ENCODE peak calls at places on chromosomes 2 and 18, in five cellular contexts. F is cardiac muscle cell; H is stimulated activated naive CD8-positive, alpha-beta T cell treated with anti-CD3 and anti-CD28 coated beads, Interleukin-15, amount 100 ng/mL, for 72 hours; W is WTC11; N is NCI-H1694. C is an unnamed sample.

GRCh38 chr18:5430131-5430530 is 113.7 kb downstream of the EPB41L3 start:
- DNase-seq in W (no peak), H (no peak), F (no peak), N (no peak), C (no peak)

GRCh38 chr2:109061736-109062557 is 67.1 kb upstream of the SH3RF3 start:
- DNase-seq in F (no peak), H (no peak), W (no peak), N (no peak), C (no peak)

GRCh38 chr2:85902496-85902895 is 13.7 kb upstream of the ST3GAL5 start:
- DNase-seq in H (no peak), W (no peak), N (no peak), F (no peak), C (no peak)

GRCh38 chr2:212421571-212422334 is 116.8 kb downstream of the ERBB4 start:
- DNase-seq in H (no peak), F (no peak), N (no peak), W (no peak), C (no peak)

GRCh38 chr2:235614900-235615712 is 121.3 kb downstream of the AGAP1 start:
- DNase-seq in W (no peak), H (no peak), F (no peak), N (peak; percentile 22), C (peak; percentile 45)

GRCh38 chr2:68390600-68390999 is 25.5 kb downstream of the PLEK start:
- DNase-seq in H (no peak), W (no peak), N (no peak), F (no peak), C (no peak)

GRCh38 chr2:155733091-155733870 is 599.2 kb downstream of the NR4A2 start:
- DNase-seq in F (no peak), W (no peak), N (peak; percentile 75), H (no peak), C (peak; percentile 82)

GRCh38 chr2:15675456-15676195 is 84.0 kb downstream of the DDX1 start:
- DNase-seq in H (no peak), W (no peak), F (no peak), N (no peak), C (no peak)

C was measured in glutamatergic neuron.